ENCODE peak calls at places on chromosome 14, in six cellular contexts. S is BJ, U is MM.1S, L is pancreas, P is Karpas-422, O is HFF-Myc. H is an unnamed sample.

GRCh38 chr14:89408907-89409675 is 7.9 kb downstream of the FOXN3 start:
- DNase-seq in S (no peak), U (no peak), L (no peak), P (no peak), O (no peak), H (no peak)

GRCh38 chr14:106681161-106681955 is 1155.0 kb downstream of the TMEM121 start:
- DNase-seq in S (no peak), U (no peak), L (no peak), P (no peak), O (no peak), H (no peak)

GRCh38 chr14:104766256-104766862 is 13.4 kb downstream of the SIVA1 start:
- DNase-seq in S (no peak), U (no peak), L (no peak), P (no peak), O (no peak), H (no peak)

GRCh38 chr14:53144244-53144643 is 8.9 kb downstream of the DDHD1 start:
- DNase-seq in S (no peak), U (no peak), L (no peak), P (no peak), O (no peak), H (no peak)

GRCh38 chr14:73245401-73246325 is 8.4 kb downstream of the PAPLN start:
- DNase-seq in S (no peak), U (no peak), L (no peak), P (peak), O (no peak), H (no peak)

GRCh38 chr14:95294834-95295599 is 24.7 kb downstream of the CLMN start:
- DNase-seq in S (no peak), U (no peak), L (peak), P (peak), O (no peak), H (peak)

GRCh38 chr14:81209187-81209836 is 11.4 kb downstream of the GTF2A1 start:
- DNase-seq in S (no peak), U (no peak), L (no peak), P (peak), O (no peak), H (no peak)

GRCh38 chr14:100027771-100028490 is 37.3 kb upstream of the EVL start:
- DNase-seq in S (no peak), U (no peak), L (no peak), P (no peak), O (no peak), H (no peak)

GRCh38 chr14:97290065-97290464 is 492.9 kb downstream of the VRK1 start:
- DNase-seq in S (no peak), U (no peak), L (no peak), P (no peak), O (no peak), H (no peak)

GRCh38 chr14:68468437-68469207 is 324.2 kb downstream of the ZFP36L1 start:
- DNase-seq in S (peak), U (no peak), L (no peak), P (no peak), O (no peak), H (no peak)

GRCh38 chr14:104917992-104918391 is 6.7 kb upstream of the PLD4 start:
- DNase-seq in S (no peak), U (no peak), L (no peak), P (no peak), O (no peak), H (no peak)

GRCh38 chr14:100680439-100681051 is 46.1 kb upstream of the DLK1 start:
- DNase-seq in S (no peak), U (no peak), L (no peak), P (no peak), O (no peak), H (no peak)

GRCh38 chr14:64702493-64703392 is 1.5 kb upstream of the PLEKHG3 start:
- DNase-seq in S (no peak), U (no peak), L (peak), P (no peak), O (no peak), H (no peak)

GRCh38 chr14:64234877-64235651 is 59.1 kb downstream of the ESR2 start:
- DNase-seq in S (no peak), U (no peak), L (no peak), P (peak), O (no peak), H (peak)

GRCh38 chr14:51776102-51776894 is 84.1 kb upstream of the GNG2 start:
- DNase-seq in S (no peak), U (peak), L (peak), P (peak), O (peak), H (peak)

GRCh38 chr14:105496831-105497591 is 6.0 kb downstream of the TEDC1 start:
- DNase-seq in S (no peak), U (no peak), L (no peak), P (no peak), O (no peak), H (no peak)

GRCh38 chr14:35531960-35532747 is 1.8 kb upstream of the INSM2 start:
- DNase-seq in S (no peak), U (no peak), L (no peak), P (no peak), O (no peak), H (no peak)

GRCh38 chr14:35533357-35534129 is 421 bp upstream of the INSM2 start:
- DNase-seq in S (no peak), U (peak), L (peak), P (peak), O (no peak), H (no peak)

GRCh38 chr14:35534884-35535793 is 1.2 kb downstream of the INSM2 start:
- DNase-seq in S (no peak), U (peak), L (peak), P (peak), O (peak), H (peak)

GRCh38 chr14:35534130-35534883 is at the start of gene INSM2:
- DNase-seq in S (no peak), U (no peak), L (no peak), P (peak), O (no peak), H (no peak)

GRCh38 chr14:35532783-35533356 is 1.1 kb upstream of the INSM2 start:
- DNase-seq in S (no peak), U (no peak), L (no peak), P (peak), O (no peak), H (no peak)
- H3K4me3 ChIP-seq in S (peak), U (peak), L (peak), P (peak), O (peak), H (peak)

GRCh38 chr14:70666364-70666691 is 24.6 kb downstream of the TTC9 start:
- DNase-seq in S (no peak), U (no peak), L (no peak), P (no peak), O (no peak), H (no peak)
- H3K4me3 ChIP-seq in S (no peak), U (no peak), L (no peak), P (no peak), O (no peak), H (no peak)

DNA sequence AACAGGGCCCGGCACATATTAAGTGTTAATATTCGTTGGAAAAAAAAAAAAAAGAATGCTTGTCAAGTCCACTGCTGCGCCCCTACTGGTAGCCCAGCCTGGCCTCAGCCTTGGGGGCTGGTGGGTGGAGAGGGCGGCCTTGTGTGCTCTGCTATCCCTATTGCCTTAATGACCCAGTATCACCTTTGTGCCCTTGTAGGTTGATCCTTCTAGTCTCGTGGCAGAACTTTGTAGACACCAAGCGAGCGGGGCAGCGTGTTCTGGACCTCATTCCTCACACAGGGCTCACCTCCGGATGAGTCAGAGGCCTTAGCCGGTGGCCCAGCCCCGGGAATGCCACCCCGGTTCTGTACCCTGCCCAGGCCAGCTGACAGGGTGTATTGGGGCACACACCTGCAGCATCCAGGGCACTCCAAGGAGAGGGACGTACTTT is 1.8 kb upstream of the RCOR1 start:
- DNase-seq in S (no peak), U (no peak), L (peak), P (peak), O (no peak), H (no peak)
- H3K4me3 ChIP-seq in S (peak), U (no peak), L (peak), P (peak), O (peak), H (peak)

GRCh38 chr14:76919811-76920571 is 93.8 kb downstream of the LRRC74A start:
- DNase-seq in S (no peak), U (no peak), L (peak), P (peak), O (peak), H (peak)
- H3K4me3 ChIP-seq in S (no peak), U (no peak), L (no peak), P (peak), O (peak), H (no peak)

GRCh38 chr14:98591161-98591560 is 680.8 kb downstream of the BCL11B start:
- DNase-seq in S (no peak), U (no peak), L (no peak), P (no peak), O (no peak), H (no peak)

GRCh38 chr14:98592611-98593170 is 679.3 kb downstream of the BCL11B start:
- DNase-seq in S (no peak), U (no peak), L (no peak), P (no peak), O (no peak), H (no peak)

GRCh38 chr14:98598576-98598975 is 673.4 kb downstream of the BCL11B start:
- DNase-seq in S (no peak), U (no peak), L (no peak), P (no peak), O (no peak), H (no peak)

GRCh38 chr14:98594156-98594555 is 677.8 kb downstream of the BCL11B start:
- DNase-seq in S (no peak), U (no peak), L (no peak), P (no peak), O (no peak), H (no peak)

DNA sequence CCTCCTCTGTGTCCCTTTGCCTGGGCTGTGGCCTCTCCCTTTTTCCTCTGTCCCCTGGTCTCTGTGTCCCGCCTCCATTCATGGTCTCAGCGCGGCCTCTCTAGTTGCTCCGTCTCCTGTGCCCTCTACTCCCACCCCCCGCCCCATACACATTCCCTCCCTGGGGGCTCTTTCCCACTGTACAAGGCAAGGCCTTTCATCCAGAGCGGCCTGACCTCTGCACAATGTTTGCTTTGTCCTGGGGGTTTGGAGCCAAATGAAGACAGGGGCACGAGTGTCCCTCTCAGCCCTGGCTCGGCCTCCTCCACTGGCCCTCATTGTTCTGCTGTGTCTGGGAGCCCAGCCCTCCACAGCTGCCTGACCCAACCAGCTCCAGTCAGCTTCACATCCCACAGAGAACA is 678.6 kb downstream of the BCL11B start:
- DNase-seq in S (no peak), U (no peak), L (no peak), P (no peak), O (no peak), H (no peak)
- H3K4me3 ChIP-seq in S (no peak), U (no peak), L (no peak), P (no peak), O (no peak), H (no peak)

GRCh38 chr14:77375164-77375950 is 1.5 kb downstream of the TMED8 start:
- DNase-seq in S (no peak), U (no peak), L (no peak), P (peak), O (no peak), H (no peak)
- H3K4me3 ChIP-seq in S (no peak), U (peak), L (no peak), P (peak), O (peak), H (peak)

GRCh38 chr14:30527196-30527595 is 31.8 kb upstream of the G2E3 start:
- DNase-seq in S (no peak), U (no peak), L (no peak), P (no peak), O (no peak), H (no peak)

GRCh38 chr14:30525833-30526232 is 33.1 kb upstream of the G2E3 start:
- DNase-seq in S (peak), U (no peak), L (no peak), P (no peak), O (peak), H (peak)

GRCh38 chr14:30518867-30519266 is 40.1 kb upstream of the G2E3 start:
- DNase-seq in S (no peak), U (no peak), L (no peak), P (no peak), O (no peak), H (no peak)

GRCh38 chr14:30519961-30520360 is 39.0 kb upstream of the G2E3 start:
- DNase-seq in S (no peak), U (no peak), L (no peak), P (no peak), O (no peak), H (no peak)

DNA sequence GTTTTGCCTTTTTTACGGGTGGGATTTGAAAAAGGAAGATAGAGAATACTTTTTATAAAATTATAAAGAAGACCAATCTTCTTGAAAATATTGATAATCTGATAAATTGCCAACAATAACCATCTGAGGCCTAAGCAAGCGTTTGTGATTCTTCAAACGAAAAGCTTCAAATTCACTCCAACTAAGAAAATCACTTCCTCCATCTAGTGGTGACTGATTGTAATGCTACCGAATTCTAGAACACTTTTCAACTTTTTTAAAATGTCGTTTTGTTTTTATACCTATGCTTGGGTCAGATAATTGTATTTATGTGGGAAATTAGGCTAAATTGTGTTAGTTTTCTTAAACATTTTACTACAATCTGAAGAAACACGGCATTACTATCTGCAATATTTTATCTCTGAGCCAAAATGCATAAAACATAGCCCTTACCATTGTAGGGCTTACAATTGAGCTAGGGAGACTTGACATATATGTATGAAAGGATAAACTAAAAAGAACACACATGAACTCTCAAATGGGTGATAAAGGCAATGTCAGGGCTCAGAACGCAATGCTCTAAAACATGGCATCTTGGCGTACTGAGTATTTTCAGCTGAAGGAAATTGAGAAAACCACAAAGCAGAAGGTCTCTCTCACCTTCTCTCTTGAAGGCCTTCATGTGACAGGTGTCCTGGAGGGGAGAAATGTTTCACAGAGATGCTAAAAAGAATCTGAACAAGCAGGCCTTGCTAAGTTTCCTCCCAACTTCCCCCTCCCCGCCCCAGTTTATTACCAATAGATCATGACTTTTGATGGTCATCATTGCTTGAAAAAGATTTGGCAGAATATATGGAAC is 36.8 kb upstream of the G2E3 start:
- DNase-seq in S (no peak), U (peak), L (no peak), P (peak), O (peak), H (peak)
- H3K4me3 ChIP-seq in S (no peak), U (no peak), L (no peak), P (no peak), O (no peak), H (no peak)

H was measured in skeletal muscle cell.